ENCODE peak calls at places on chromosome X, in seven cellular contexts. R, I, U, K, H, M and D are unnamed samples.

GRCh38 chrX:129726307-129727111 is 12.3 kb upstream of the XPNPEP2 start:
- DNase-seq in R (peak), I (peak), U (peak), K (no peak), H (peak), M (peak), D (no peak)

GRCh38 chrX:75038925-75039324 is 113.7 kb upstream of the NEXMIF start:
- DNase-seq in R (peak), I (no peak), U (no peak), K (no peak), H (no peak), M (peak), D (no peak)

GRCh38 chrX:54785901-54786300 is 12.2 kb downstream of the ITIH6 start:
- DNase-seq in R (peak), I (peak), U (no peak), K (no peak), H (no peak), M (peak), D (no peak)

GRCh38 chrX:147217334-147217733 is 402.8 kb upstream of the CXorf51A start:
- DNase-seq in R (no peak), I (no peak), U (no peak), K (no peak), H (no peak), M (no peak), D (no peak)

GRCh38 chrX:115988825-115989224 is 181.7 kb upstream of the AGTR2 start:
- DNase-seq in R (no peak), I (no peak), U (no peak), K (no peak), H (no peak), M (no peak), D (no peak)

GRCh38 chrX:40104649-40105015 is 6.9 kb upstream of the BCOR start:
- DNase-seq in R (peak), I (peak), U (no peak), K (peak), H (peak), M (peak), D (peak)

GRCh38 chrX:153640736-153641574 is 6.0 kb upstream of the DUSP9 start:
- DNase-seq in R (no peak), I (no peak), U (no peak), K (no peak), H (no peak), M (no peak), D (no peak)

GRCh38 chrX:96407043-96407442 is 277.6 kb upstream of the DIAPH2 start:
- DNase-seq in R (peak), I (peak), U (no peak), K (no peak), H (peak), M (no peak), D (no peak)

GRCh38 chrX:31931225-31931624 is 859.4 kb upstream of the FTHL17 start:
- DNase-seq in R (no peak), I (peak), U (no peak), K (no peak), H (peak), M (no peak), D (no peak)

GRCh38 chrX:148500428-148501120 is at the start of gene AFF2:
- DNase-seq in R (peak), I (peak), U (peak), K (peak), H (peak), M (peak), D (peak)

GRCh38 chrX:96650023-96650422 is 34.6 kb upstream of the DIAPH2 start:
- DNase-seq in R (no peak), I (no peak), U (no peak), K (no peak), H (no peak), M (no peak), D (no peak)

GRCh38 chrX:88378406-88378805 is 368.6 kb upstream of the CPXCR1 start:
- DNase-seq in R (no peak), I (no peak), U (no peak), K (no peak), H (no peak), M (no peak), D (no peak)

GRCh38 chrX:139738581-139738980 is 30.6 kb upstream of the MCF2 start:
- DNase-seq in R (peak), I (no peak), U (no peak), K (no peak), H (peak), M (no peak), D (no peak)

GRCh38 chrX:155053656-155054055 is 17.3 kb downstream of the CMC4 start:
- DNase-seq in R (no peak), I (no peak), U (no peak), K (no peak), H (no peak), M (no peak), D (no peak)

GRCh38 chrX:47623540-47624027 is 3.9 kb upstream of the SYN1 start:
- DNase-seq in R (peak), I (peak), U (no peak), K (peak), H (peak), M (peak), D (peak)

GRCh38 chrX:29659911-29660310 is 555.5 kb upstream of the MAGEB2 start:
- DNase-seq in R (no peak), I (no peak), U (no peak), K (no peak), H (peak), M (no peak), D (no peak)

GRCh38 chrX:119201570-119201969 is 34.5 kb upstream of the PGRMC1 start:
- DNase-seq in R (no peak), I (no peak), U (no peak), K (no peak), H (no peak), M (no peak), D (no peak)

GRCh38 chrX:34956915-34957314 is 14.3 kb downstream of the FAM47B start:
- DNase-seq in R (peak), I (no peak), U (no peak), K (no peak), H (no peak), M (no peak), D (no peak)

GRCh38 chrX:103774070-103774642 is 2.5 kb upstream of the PLP1 start:
- DNase-seq in R (peak), I (peak), U (no peak), K (no peak), H (peak), M (no peak), D (no peak)

GRCh38 chrX:70281951-70282350 is at the start of gene RAB41:
- DNase-seq in R (no peak), I (no peak), U (no peak), K (no peak), H (no peak), M (no peak), D (no peak)

GRCh38 chrX:39577976-39578962 is 519.5 kb downstream of the BCOR start:
- DNase-seq in R (peak), I (no peak), U (no peak), K (peak), H (peak), M (peak), D (peak)

GRCh38 chrX:100447563-100448397 is 37.7 kb upstream of the PCDH19 start:
- DNase-seq in R (peak), I (peak), U (no peak), K (no peak), H (peak), M (peak), D (no peak)

GRCh38 chrX:111375747-111376146 is 36.2 kb downstream of the DCX start:
- DNase-seq in R (peak), I (no peak), U (no peak), K (no peak), H (no peak), M (no peak), D (no peak)

GRCh38 chrX:49228185-49228584 is 5.0 kb downstream of the CACNA1F start:
- DNase-seq in R (no peak), I (no peak), U (no peak), K (no peak), H (no peak), M (no peak), D (no peak)

GRCh38 chrX:8748855-8749254 is 16.9 kb upstream of the ANOS1 start:
- DNase-seq in R (peak), I (peak), U (no peak), K (no peak), H (no peak), M (no peak), D (peak)

GRCh38 chrX:17474892-17475291 is 99.9 kb downstream of the NHS start:
- DNase-seq in R (peak), I (no peak), U (no peak), K (no peak), H (peak), M (no peak), D (no peak)

GRCh38 chrX:128676651-128677050 is 624.4 kb upstream of the ACTRT1 start:
- DNase-seq in R (no peak), I (no peak), U (no peak), K (no peak), H (no peak), M (no peak), D (no peak)

GRCh38 chrX:78886550-78886949 is 58.6 kb upstream of the P2RY10 start:
- DNase-seq in R (peak), I (no peak), U (no peak), K (no peak), H (no peak), M (no peak), D (no peak)

GRCh38 chrX:150731795-150732194 is 38.6 kb downstream of the MTMR1 start:
- DNase-seq in R (peak), I (no peak), U (no peak), K (no peak), H (peak), M (peak), D (no peak)

GRCh38 chrX:125395626-125396025 is 76.0 kb downstream of the TEX13C start:
- DNase-seq in R (no peak), I (no peak), U (no peak), K (no peak), H (no peak), M (no peak), D (no peak)

GRCh38 chrX:1246816-1247215 is 21.8 kb upstream of the CSF2RA start:
- DNase-seq in R (peak), I (peak), U (peak), K (peak), H (peak), M (peak), D (peak)

GRCh38 chrX:139801397-139801813 is 93.4 kb upstream of the MCF2 start:
- DNase-seq in R (no peak), I (no peak), U (no peak), K (no peak), H (no peak), M (no peak), D (no peak)

GRCh38 chrX:4944767-4945166 is 1231.3 kb upstream of the PRKX start:
- DNase-seq in R (no peak), I (no peak), U (no peak), K (no peak), H (no peak), M (no peak), D (no peak)

GRCh38 chrX:22686138-22686541 is 313.6 kb upstream of the DDX53 start:
- DNase-seq in R (peak), I (no peak), U (no peak), K (no peak), H (peak), M (no peak), D (no peak)

GRCh38 chrX:76821276-76821675 is 393.8 kb downstream of the MAGEE1 start:
- DNase-seq in R (no peak), I (no peak), U (no peak), K (no peak), H (no peak), M (no peak), D (no peak)

GRCh38 chrX:39910651-39911050 is 187.1 kb downstream of the BCOR start:
- DNase-seq in R (no peak), I (no peak), U (no peak), K (no peak), H (no peak), M (no peak), D (no peak)

GRCh38 chrX:3638280-3638873 is 75.1 kb downstream of the PRKX start:
- DNase-seq in R (peak), I (peak), U (no peak), K (no peak), H (peak), M (peak), D (peak)